ENCODE peak calls at places on chromosomes 2 and 18, in six cellular contexts. W is cardiac muscle cell, Q is choroid plexus epithelial cell, J is IMR-90, N is sigmoid colon, P is Panc1. X is an unnamed sample.
A peak's percentile ranks its signal among the peaks of the same experiment; 100 is the strongest.

GRCh38 chr18:55234366-55235093 is 275.3 kb upstream of the CCDC68 start:
- DNase-seq in W (peak; percentile 88), Q (peak; percentile 90), J (peak; percentile 79), N (peak; percentile 85), P (peak; percentile 61), X (peak; percentile 55)

GRCh38 chr2:104658840-104659591 is 194.9 kb upstream of the POU3F3 start:
- DNase-seq in W (peak; percentile 19), Q (no peak), J (no peak), N (no peak), P (no peak), X (no peak)

GRCh38 chr2:1704606-1705556 is 39.4 kb downstream of the PXDN start:
- DNase-seq in W (no peak), Q (peak; percentile 34), J (no peak), N (no peak), P (no peak), X (no peak)

GRCh38 chr2:106054336-106054735 is 139.8 kb downstream of the UXS1 start:
- DNase-seq in W (no peak), Q (no peak), J (no peak), N (no peak), P (no peak), X (no peak)

GRCh38 chr2:181374741-181375675 is 82.2 kb upstream of the ITGA4 start:
- DNase-seq in W (no peak), Q (no peak), J (no peak), N (no peak), P (no peak), X (no peak)

GRCh38 chr18:57881818-57882413 is 78.8 kb upstream of the ATP8B1 start:
- DNase-seq in W (peak; percentile 82), Q (peak; percentile 91), J (peak; percentile 86), N (peak; percentile 83), P (peak; percentile 80), X (peak; percentile 46)

GRCh38 chr18:37393945-37394609 is 171.5 kb downstream of the CELF4 start:
- DNase-seq in W (peak; percentile 85), Q (peak; percentile 30), J (peak; percentile 76), N (peak; percentile 79), P (no peak), X (no peak)

GRCh38 chr2:221527759-221528444 is 44.2 kb downstream of the EPHA4 start:
- DNase-seq in W (no peak), Q (peak; percentile 21), J (peak; percentile 45), N (no peak), P (no peak), X (peak; percentile 11)

GRCh38 chr2:33133436-33133835 is 186.7 kb downstream of the LTBP1 start:
- DNase-seq in W (no peak), Q (peak; percentile 88), J (peak; percentile 75), N (peak; percentile 71), P (no peak), X (no peak)

GRCh38 chr2:192091480-192091879 is 103.3 kb downstream of the TMEFF2 start:
- DNase-seq in W (no peak), Q (no peak), J (no peak), N (no peak), P (no peak), X (no peak)

GRCh38 chr2:143705108-143705686 is 576.0 kb downstream of the ARHGAP15 start:
- DNase-seq in W (no peak), Q (peak; percentile 17), J (peak; percentile 76), N (no peak), P (no peak), X (peak; percentile 78)

GRCh38 chr2:166700079-166700478 is 188.2 kb upstream of the XIRP2 start:
- DNase-seq in W (no peak), Q (peak; percentile 36), J (peak; percentile 52), N (no peak), P (peak; percentile 7), X (no peak)

GRCh38 chr2:151670346-151670745 is 63.9 kb downstream of the NEB start:
- DNase-seq in W (no peak), Q (no peak), J (no peak), N (no peak), P (no peak), X (no peak)

GRCh38 chr2:210461401-210461800 is 15.2 kb downstream of the LANCL1 start:
- DNase-seq in W (no peak), Q (no peak), J (no peak), N (no peak), P (no peak), X (no peak)

GRCh38 chr2:53593891-53594585 is 173.6 kb upstream of the CHAC2 start:
- DNase-seq in W (no peak), Q (peak; percentile 66), J (peak; percentile 55), N (no peak), P (no peak), X (peak; percentile 84)

GRCh38 chr2:86042256-86043168 is 63.2 kb downstream of the POLR1A start:
- DNase-seq in W (no peak), Q (no peak), J (no peak), N (peak; percentile 43), P (no peak), X (no peak)

GRCh38 chr2:203997481-203997880 is 60.9 kb downstream of the ICOS start:
- DNase-seq in W (no peak), Q (no peak), J (no peak), N (no peak), P (no peak), X (no peak)

GRCh38 chr2:45128580-45128997 is 119.3 kb upstream of the SIX2 start:
- DNase-seq in W (no peak), Q (peak; percentile 97), J (peak; percentile 94), N (no peak), P (peak; percentile 36), X (peak; percentile 25)

GRCh38 chr2:27752551-27753237 is 18.8 kb upstream of the MRPL33 start:
- DNase-seq in W (peak; percentile 17), Q (no peak), J (no peak), N (no peak), P (no peak), X (no peak)

GRCh38 chr2:169038338-169038757 is 7.2 kb upstream of the ABCB11 start:
- DNase-seq in W (no peak), Q (peak; percentile 73), J (no peak), N (no peak), P (no peak), X (no peak)

DNA sequence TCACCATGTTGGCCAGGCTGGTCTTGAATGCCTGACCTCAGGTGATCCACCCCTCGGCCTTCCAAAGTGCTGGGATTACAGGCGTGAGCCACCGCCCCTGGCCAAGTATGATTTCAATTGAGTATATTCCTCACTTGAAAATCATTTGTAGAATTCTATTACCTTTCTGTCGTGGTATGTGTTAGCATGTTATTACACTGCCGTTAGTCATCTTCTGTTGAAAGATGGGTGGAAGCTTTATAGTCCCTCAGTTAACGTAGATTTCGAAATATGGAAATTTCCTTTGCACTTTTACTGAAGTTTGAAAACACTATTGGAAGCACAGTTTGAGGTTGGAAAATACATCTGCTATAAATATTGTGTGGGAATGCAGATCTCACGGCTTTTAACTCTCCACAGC is 14.7 kb downstream of the NIFK start:
- DNase-seq in W (no peak), Q (peak; percentile 85), J (peak; percentile 92), N (peak; percentile 52), P (peak; percentile 75), X (no peak)
- H3K4me3 ChIP-seq in W (no peak overlapping the region), Q (no peak overlapping the region), J (no peak overlapping the region), N (no peak overlapping the region), P (no peak overlapping the region), X (no peak overlapping the region)

GRCh38 chr2:185676316-185676715 is 62.3 kb upstream of the FSIP2 start:
- DNase-seq in W (no peak), Q (no peak), J (no peak), N (no peak), P (no peak), X (no peak)
- TF ChIP-seq CTCF in W (no peak), Q (no peak), J (no peak), N (no peak), P (no peak), X (no peak)

GRCh38 chr2:112807233-112807807 is 23.0 kb upstream of the IL1A start:
- DNase-seq in W (no peak), Q (peak; percentile 34), J (no peak), N (no peak), P (no peak), X (no peak)

GRCh38 chr2:112803691-112804521 is 19.6 kb upstream of the IL1A start:
- DNase-seq in W (no peak), Q (peak; percentile 90), J (peak; percentile 94), N (no peak), P (no peak), X (no peak)

GRCh38 chr2:112809112-112809511 is 24.8 kb upstream of the IL1A start:
- DNase-seq in W (no peak), Q (no peak), J (no peak), N (no peak), P (no peak), X (no peak)

GRCh38 chr2:112800881-112801583 is 16.7 kb upstream of the IL1A start:
- DNase-seq in W (no peak), Q (no peak), J (no peak), N (no peak), P (no peak), X (no peak)

DNA sequence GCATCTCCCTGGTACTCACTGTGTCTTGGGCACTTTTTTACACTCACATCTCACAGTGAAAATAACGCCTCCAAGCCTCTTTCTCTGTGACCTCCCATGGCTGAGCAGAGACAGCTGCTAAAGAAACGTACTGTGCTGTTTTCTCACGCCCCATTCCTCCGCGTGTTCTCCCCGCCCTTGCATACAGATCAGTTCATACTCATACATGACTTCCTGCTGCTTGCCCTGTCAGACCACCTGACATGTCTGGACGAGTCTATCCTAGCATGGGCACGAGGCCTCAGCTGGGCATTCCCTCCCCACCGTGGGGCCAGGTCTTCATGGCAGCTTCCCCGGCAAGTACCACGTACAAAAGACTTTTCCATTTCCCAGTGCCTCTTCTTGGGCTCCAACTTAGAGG is 21.2 kb upstream of the IL1A start:
- DNase-seq in W (no peak), Q (peak; percentile 31), J (no peak), N (no peak), P (no peak), X (no peak)
- H3K4me3 ChIP-seq in W (no peak overlapping the region), Q (no peak overlapping the region), J (no peak overlapping the region), N (no peak overlapping the region), P (no peak overlapping the region), X (no peak overlapping the region)

GRCh38 chr2:158745866-158746382 is 49.2 kb upstream of the DAPL1 start:
- DNase-seq in W (no peak), Q (no peak), J (no peak), N (no peak), P (no peak), X (no peak)
- TF ChIP-seq CTCF in W (no peak), Q (no peak), J (no peak), N (peak; percentile 1), P (peak; percentile 46), X (no peak)

GRCh38 chr2:222577341-222577740 is 78.6 kb downstream of the FARSB start:
- DNase-seq in W (no peak), Q (peak; percentile 20), J (no peak), N (no peak), P (no peak), X (no peak)

DNA sequence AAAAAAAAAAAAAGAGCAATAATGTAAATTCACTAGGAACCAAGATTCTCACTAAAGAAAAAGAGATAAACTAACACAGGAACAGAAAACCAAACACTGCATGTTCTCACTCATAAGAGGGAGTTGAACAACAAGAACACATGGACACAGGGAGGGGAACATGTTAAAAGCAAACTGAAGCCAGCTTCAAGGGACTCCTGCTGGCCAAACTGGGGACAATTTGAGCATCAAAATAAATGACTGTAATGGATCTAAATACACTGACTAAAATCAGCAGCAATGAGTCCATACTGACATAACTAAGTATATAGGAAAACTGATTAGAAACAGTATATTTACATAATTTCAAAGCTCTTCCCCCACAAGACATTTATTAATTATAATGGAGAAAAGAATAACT is 73.0 kb downstream of the FARSB start:
- DNase-seq in W (no peak), Q (peak; percentile 28), J (no peak), N (no peak), P (no peak), X (no peak)
- H3K4me3 ChIP-seq in W (no peak overlapping the region), Q (no peak overlapping the region), J (no peak overlapping the region), N (no peak overlapping the region), P (no peak overlapping the region), X (no peak overlapping the region)

GRCh38 chr2:118661184-118661583 is 186.3 kb downstream of the EN1 start:
- DNase-seq in W (no peak), Q (no peak), J (no peak), N (no peak), P (no peak), X (no peak)
- TF ChIP-seq CTCF in W (no peak), Q (peak; percentile 18), J (no peak), N (no peak), P (no peak), X (peak; percentile 24)

X was measured in retinal pigment epithelial cell.